ENCODE peak calls at places on chromosomes 11 and 22, in eight cellular contexts. One of them, this sample, is unnamed.

GRCh38 chr22:39556970-39557811 is 13.4 kb upstream of the CACNA1I start:
- DNase-seq in neural progenitor cell: peak
- DNase-seq in GM23338: peak
- DNase-seq in MM.1S: no peak
- DNase-seq in mammary epithelial cell: no peak
- DNase-seq in endothelial cell of umbilical vein: no peak
- DNase-seq in PC-3: no peak
- DNase-seq in HepG2: no peak
- DNase-seq in this sample: peak

GRCh38 chr11:88704505-88704904 is 361.3 kb downstream of the GRM5 start:
- DNase-seq in neural progenitor cell: peak
- DNase-seq in GM23338: peak
- DNase-seq in MM.1S: no peak
- DNase-seq in mammary epithelial cell: peak
- DNase-seq in endothelial cell of umbilical vein: no peak
- DNase-seq in PC-3: peak
- DNase-seq in HepG2: no peak
- DNase-seq in this sample: peak

GRCh38 chr11:33699515-33700424 is 856 bp downstream of the C11orf91 start:
- DNase-seq in neural progenitor cell: no peak
- DNase-seq in GM23338: no peak
- DNase-seq in MM.1S: no peak
- DNase-seq in mammary epithelial cell: peak
- DNase-seq in endothelial cell of umbilical vein: no peak
- DNase-seq in PC-3: no peak
- DNase-seq in HepG2: peak
- DNase-seq in this sample: no peak

GRCh38 chr11:9656864-9657263 is 7.0 kb upstream of the SWAP70 start:
- DNase-seq in neural progenitor cell: no peak
- DNase-seq in GM23338: no peak
- DNase-seq in MM.1S: no peak
- DNase-seq in mammary epithelial cell: no peak
- DNase-seq in endothelial cell of umbilical vein: peak
- DNase-seq in PC-3: no peak
- DNase-seq in HepG2: no peak
- DNase-seq in this sample: no peak

GRCh38 chr11:124069429-124070401 is 28.6 kb upstream of the OR10G7 start:
- DNase-seq in neural progenitor cell: peak
- DNase-seq in GM23338: peak
- DNase-seq in MM.1S: no peak
- DNase-seq in mammary epithelial cell: peak
- DNase-seq in endothelial cell of umbilical vein: peak
- DNase-seq in PC-3: peak
- DNase-seq in HepG2: peak
- DNase-seq in this sample: peak

GRCh38 chr11:22459053-22459452 is 120.9 kb downstream of the SLC17A6 start:
- DNase-seq in neural progenitor cell: no peak
- DNase-seq in GM23338: no peak
- DNase-seq in MM.1S: no peak
- DNase-seq in mammary epithelial cell: peak
- DNase-seq in endothelial cell of umbilical vein: peak
- DNase-seq in PC-3: peak
- DNase-seq in HepG2: no peak
- DNase-seq in this sample: peak

GRCh38 chr11:93842461-93842860 is 8.0 kb downstream of the VSTM5 start:
- DNase-seq in neural progenitor cell: no peak
- DNase-seq in GM23338: no peak
- DNase-seq in MM.1S: no peak
- DNase-seq in mammary epithelial cell: peak
- DNase-seq in endothelial cell of umbilical vein: peak
- DNase-seq in PC-3: peak
- DNase-seq in HepG2: no peak
- DNase-seq in this sample: peak

GRCh38 chr22:20553947-20554741 is 46.7 kb downstream of the MED15 start:
- DNase-seq in neural progenitor cell: no peak
- DNase-seq in GM23338: no peak
- DNase-seq in MM.1S: no peak
- DNase-seq in mammary epithelial cell: no peak
- DNase-seq in endothelial cell of umbilical vein: no peak
- DNase-seq in PC-3: no peak
- DNase-seq in HepG2: no peak
- DNase-seq in this sample: no peak

GRCh38 chr11:115765803-115766239 is 261.6 kb upstream of the CADM1 start:
- DNase-seq in neural progenitor cell: no peak
- DNase-seq in GM23338: no peak
- DNase-seq in MM.1S: no peak
- DNase-seq in mammary epithelial cell: peak
- DNase-seq in endothelial cell of umbilical vein: no peak
- DNase-seq in PC-3: no peak
- DNase-seq in HepG2: no peak
- DNase-seq in this sample: peak

GRCh38 chr11:67440229-67441081 is 2.8 kb downstream of the CORO1B start:
- DNase-seq in neural progenitor cell: no peak
- DNase-seq in GM23338: no peak
- DNase-seq in MM.1S: no peak
- DNase-seq in mammary epithelial cell: no peak
- DNase-seq in endothelial cell of umbilical vein: no peak
- DNase-seq in PC-3: no peak
- DNase-seq in HepG2: no peak
- DNase-seq in this sample: no peak

GRCh38 chr11:2390871-2391662 is 9.5 kb upstream of the TSSC4 start:
- DNase-seq in neural progenitor cell: peak
- DNase-seq in GM23338: no peak
- DNase-seq in MM.1S: no peak
- DNase-seq in mammary epithelial cell: peak
- DNase-seq in endothelial cell of umbilical vein: no peak
- DNase-seq in PC-3: peak
- DNase-seq in HepG2: no peak
- DNase-seq in this sample: peak

GRCh38 chr11:41522391-41522790 is 62.9 kb upstream of the LRRC4C start:
- DNase-seq in neural progenitor cell: no peak
- DNase-seq in GM23338: no peak
- DNase-seq in MM.1S: no peak
- DNase-seq in mammary epithelial cell: peak
- DNase-seq in endothelial cell of umbilical vein: no peak
- DNase-seq in PC-3: peak
- DNase-seq in HepG2: no peak
- DNase-seq in this sample: no peak

GRCh38 chr22:44616461-44616860 is 85.5 kb upstream of the PRR5 start:
- DNase-seq in neural progenitor cell: no peak
- DNase-seq in GM23338: no peak
- DNase-seq in MM.1S: no peak
- DNase-seq in mammary epithelial cell: no peak
- DNase-seq in endothelial cell of umbilical vein: no peak
- DNase-seq in PC-3: no peak
- DNase-seq in HepG2: no peak
- DNase-seq in this sample: no peak

GRCh38 chr22:23183107-23183698 is 2.9 kb downstream of the BCR start:
- DNase-seq in neural progenitor cell: peak
- DNase-seq in GM23338: peak
- DNase-seq in MM.1S: peak
- DNase-seq in mammary epithelial cell: peak
- DNase-seq in endothelial cell of umbilical vein: peak
- DNase-seq in PC-3: peak
- DNase-seq in HepG2: peak
- DNase-seq in this sample: peak

GRCh38 chr11:87437844-87438223 is 400.1 kb downstream of the TMEM135 start:
- DNase-seq in neural progenitor cell: no peak
- DNase-seq in GM23338: no peak
- DNase-seq in MM.1S: no peak
- DNase-seq in mammary epithelial cell: peak
- DNase-seq in endothelial cell of umbilical vein: no peak
- DNase-seq in PC-3: peak
- DNase-seq in HepG2: no peak
- DNase-seq in this sample: peak

GRCh38 chr11:113305440-113306336 is 8.7 kb upstream of the TTC12 start:
- DNase-seq in neural progenitor cell: peak
- DNase-seq in GM23338: peak
- DNase-seq in MM.1S: peak
- DNase-seq in mammary epithelial cell: peak
- DNase-seq in endothelial cell of umbilical vein: peak
- DNase-seq in PC-3: peak
- DNase-seq in HepG2: peak
- DNase-seq in this sample: peak

GRCh38 chr11:113308601-113309000 is 5.8 kb upstream of the TTC12 start:
- DNase-seq in neural progenitor cell: no peak
- DNase-seq in GM23338: no peak
- DNase-seq in MM.1S: no peak
- DNase-seq in mammary epithelial cell: peak
- DNase-seq in endothelial cell of umbilical vein: no peak
- DNase-seq in PC-3: no peak
- DNase-seq in HepG2: no peak
- DNase-seq in this sample: no peak

DNA sequence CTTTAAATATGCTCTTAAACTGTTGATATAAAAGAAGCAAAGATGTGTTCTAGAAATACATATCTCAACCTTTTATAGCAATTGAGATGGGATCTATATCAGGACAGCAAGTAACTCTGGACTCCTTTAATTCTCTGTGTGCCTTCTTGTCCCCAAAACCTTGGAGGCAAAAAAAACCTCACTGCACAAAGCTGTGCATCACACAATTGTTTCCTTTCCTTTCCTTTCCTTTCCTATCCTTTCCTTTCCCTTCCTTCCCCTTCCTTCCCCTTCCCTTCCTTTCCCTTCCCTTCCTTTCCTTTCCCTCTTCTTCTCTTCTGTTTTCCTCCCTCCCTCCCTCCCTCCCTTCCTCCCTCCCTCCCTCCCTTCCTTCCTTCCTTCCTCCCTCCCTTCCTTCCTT is 9.5 kb upstream of the TTC12 start:
- DNase-seq in neural progenitor cell: no peak
- DNase-seq in GM23338: no peak
- DNase-seq in MM.1S: no peak
- DNase-seq in mammary epithelial cell: no peak
- DNase-seq in endothelial cell of umbilical vein: no peak
- DNase-seq in PC-3: no peak
- DNase-seq in HepG2: no peak
- DNase-seq in this sample: no peak
- H3K4me2 ChIP-seq in neural progenitor cell: no peak
- H3K4me2 ChIP-seq in GM23338: no peak
- H3K4me2 ChIP-seq in MM.1S: no peak
- H3K4me2 ChIP-seq in mammary epithelial cell: no peak
- H3K4me2 ChIP-seq in endothelial cell of umbilical vein: no peak
- H3K4me2 ChIP-seq in PC-3: no peak
- H3K4me2 ChIP-seq in HepG2: no peak
- H3K4me2 ChIP-seq in this sample: no peak

DNA sequence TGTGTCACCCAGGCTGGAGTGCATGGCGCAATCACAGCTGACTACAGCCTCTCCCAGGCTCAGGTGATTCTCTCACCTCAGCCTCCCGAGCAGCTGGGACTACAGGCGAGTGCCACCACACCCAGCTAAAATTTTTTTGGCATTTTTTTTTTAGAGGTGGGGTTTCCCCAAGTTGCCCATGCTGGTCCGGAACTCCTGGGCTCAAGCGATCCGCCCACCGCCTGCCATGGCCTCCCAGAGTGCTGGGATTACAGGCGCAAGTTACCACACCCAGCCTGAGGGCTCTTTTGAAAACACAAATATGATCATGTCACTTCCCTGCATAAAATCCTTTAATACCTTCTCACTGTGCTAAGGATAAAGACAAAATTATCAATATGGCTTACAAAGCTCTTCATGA is 88.1 kb downstream of the MAML2 start:
- DNase-seq in neural progenitor cell: no peak
- DNase-seq in GM23338: no peak
- DNase-seq in MM.1S: no peak
- DNase-seq in mammary epithelial cell: no peak
- DNase-seq in endothelial cell of umbilical vein: no peak
- DNase-seq in PC-3: no peak
- DNase-seq in HepG2: no peak
- DNase-seq in this sample: no peak
- H2AFZ ChIP-seq in neural progenitor cell: no peak
- H2AFZ ChIP-seq in GM23338: no peak
- H2AFZ ChIP-seq in MM.1S: no peak
- H2AFZ ChIP-seq in mammary epithelial cell: no peak
- H2AFZ ChIP-seq in endothelial cell of umbilical vein: no peak
- H2AFZ ChIP-seq in PC-3: no peak
- H2AFZ ChIP-seq in HepG2: no peak
- H2AFZ ChIP-seq in this sample: no peak

DNA sequence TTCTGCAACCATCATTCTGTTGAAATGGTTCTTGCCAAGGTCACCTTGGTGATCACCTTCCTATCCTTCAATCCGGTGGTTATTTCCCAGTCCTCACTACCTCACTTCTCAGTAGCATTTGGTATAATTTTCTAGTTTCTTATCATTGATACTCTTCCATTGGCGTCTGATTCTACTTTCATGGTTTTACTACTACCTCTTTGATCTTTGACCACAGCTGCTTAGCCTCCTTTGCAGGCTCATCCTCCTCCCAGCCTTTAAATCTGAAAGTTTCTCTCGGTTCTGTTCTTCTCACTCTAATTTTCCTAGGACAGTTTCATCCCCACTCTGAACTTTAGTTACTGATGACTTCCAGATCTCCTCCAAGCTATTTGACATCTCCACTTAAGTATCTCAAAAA is 5.0 kb downstream of the TIMM10B start:
- DNase-seq in neural progenitor cell: no peak
- DNase-seq in GM23338: no peak
- DNase-seq in MM.1S: no peak
- DNase-seq in mammary epithelial cell: no peak
- DNase-seq in endothelial cell of umbilical vein: no peak
- DNase-seq in PC-3: no peak
- DNase-seq in HepG2: no peak
- DNase-seq in this sample: no peak
- TF ChIP-seq EZH2 in neural progenitor cell: no peak
- TF ChIP-seq EZH2 in GM23338: no peak
- TF ChIP-seq EZH2 in MM.1S: no peak
- TF ChIP-seq EZH2 in mammary epithelial cell: no peak
- TF ChIP-seq EZH2 in endothelial cell of umbilical vein: no peak
- TF ChIP-seq EZH2 in PC-3: no peak
- TF ChIP-seq EZH2 in HepG2: no peak
- TF ChIP-seq EZH2 in this sample: no peak

GRCh38 chr11:79308429-79308828 is 132.4 kb downstream of the TENM4 start:
- DNase-seq in neural progenitor cell: no peak
- DNase-seq in GM23338: no peak
- DNase-seq in MM.1S: no peak
- DNase-seq in mammary epithelial cell: no peak
- DNase-seq in endothelial cell of umbilical vein: no peak
- DNase-seq in PC-3: no peak
- DNase-seq in HepG2: no peak
- DNase-seq in this sample: no peak

GRCh38 chr11:79309402-79309801 is 131.4 kb downstream of the TENM4 start:
- DNase-seq in neural progenitor cell: no peak
- DNase-seq in GM23338: no peak
- DNase-seq in MM.1S: no peak
- DNase-seq in mammary epithelial cell: no peak
- DNase-seq in endothelial cell of umbilical vein: no peak
- DNase-seq in PC-3: no peak
- DNase-seq in HepG2: no peak
- DNase-seq in this sample: no peak

DNA sequence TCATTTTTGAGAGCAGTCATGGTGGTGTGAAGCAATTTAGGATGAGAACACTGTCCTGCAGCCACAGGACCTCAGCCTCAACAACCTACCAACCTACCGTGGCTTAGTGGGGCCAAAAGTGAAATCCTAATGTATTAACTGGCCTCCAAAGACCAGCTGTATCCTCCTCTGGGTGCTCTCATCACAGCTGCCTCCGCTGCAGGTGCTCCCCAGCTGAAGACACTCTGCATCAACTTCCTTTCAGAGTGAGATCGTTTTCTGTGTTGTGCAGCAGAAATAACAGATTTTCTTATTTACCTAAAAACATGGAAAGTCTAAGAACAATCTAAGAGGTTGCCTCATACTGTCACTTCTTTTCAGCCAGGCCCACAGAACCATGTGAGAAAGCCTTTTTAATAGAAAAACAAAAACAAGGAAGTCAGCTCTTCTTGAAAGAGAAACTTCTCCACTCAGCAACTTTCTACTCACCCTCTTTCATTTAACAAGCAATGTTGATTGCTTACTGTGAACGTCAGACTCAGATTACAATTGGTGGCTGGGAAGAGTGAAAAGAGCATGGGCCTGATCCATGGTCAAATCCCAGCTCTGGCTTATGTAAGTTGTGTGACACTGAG is 136.1 kb downstream of the TENM4 start:
- DNase-seq in neural progenitor cell: no peak
- DNase-seq in GM23338: no peak
- DNase-seq in MM.1S: peak
- DNase-seq in mammary epithelial cell: no peak
- DNase-seq in endothelial cell of umbilical vein: no peak
- DNase-seq in PC-3: no peak
- DNase-seq in HepG2: no peak
- DNase-seq in this sample: peak
- H3K4me2 ChIP-seq in neural progenitor cell: no peak
- H3K4me2 ChIP-seq in GM23338: no peak
- H3K4me2 ChIP-seq in MM.1S: peak
- H3K4me2 ChIP-seq in mammary epithelial cell: no peak
- H3K4me2 ChIP-seq in endothelial cell of umbilical vein: no peak
- H3K4me2 ChIP-seq in PC-3: no peak
- H3K4me2 ChIP-seq in HepG2: no peak
- H3K4me2 ChIP-seq in this sample: no peak